ENCODE peak calls at places on chromosomes 4 and X, in four cellular contexts. Y is H1, O is HepG2, X is GM12878. L is an unnamed sample.

GRCh38 chrX:133294126-133294525 is 76.0 kb upstream of the TFDP3 start:
- DNase-seq in O (no peak), X (no peak), Y (no peak), L (no peak)

GRCh38 chr4:72076562-72076961 is 44.8 kb downstream of the NPFFR2 start:
- DNase-seq in X (no peak), O (no peak), Y (no peak), L (no peak)

GRCh38 chr4:97994765-97995465 is 148.4 kb downstream of the STPG2 start:
- DNase-seq in O (no peak), X (no peak), Y (no peak), L (no peak)

GRCh38 chr4:3397128-3397527 is 44.6 kb upstream of the HGFAC start:
- DNase-seq in Y (no peak), O (no peak), X (no peak), L (no peak)

GRCh38 chrX:119063428-119063827 is 9.4 kb upstream of the CT47C1 start:
- DNase-seq in O (no peak), X (no peak), Y (no peak), L (no peak)

GRCh38 chr4:159944477-159944876 is 841.6 kb downstream of the RAPGEF2 start:
- DNase-seq in O (no peak), Y (no peak), X (no peak), L (no peak)

GRCh38 chr4:39730067-39730466 is 32.1 kb downstream of the UBE2K start:
- DNase-seq in O (peak; percentile 9), Y (no peak), X (no peak), L (no peak)

GRCh38 chr4:92014060-92014459 is 289.7 kb upstream of the GRID2 start:
- DNase-seq in X (no peak), O (peak; percentile 1), Y (no peak), L (no peak)

GRCh38 chr4:52573551-52573950 is 85.5 kb downstream of the USP46 start:
- DNase-seq in O (no peak), Y (no peak), X (no peak), L (no peak)

GRCh38 chr4:75344915-75345314 is 169.3 kb downstream of the RCHY1 start:
- DNase-seq in X (no peak), Y (no peak), O (no peak), L (no peak)

GRCh38 chr4:113978105-113978504 is 1.3 kb downstream of the ARSJ start:
- DNase-seq in X (no peak), O (no peak), Y (no peak), L (no peak)

GRCh38 chr4:113979973-113980615 is 647 bp upstream of the ARSJ start:
- DNase-seq in O (no peak), Y (peak; percentile 21), X (no peak), L (no peak)

GRCh38 chr4:113976937-113977855 is 2.3 kb downstream of the ARSJ start:
- DNase-seq in Y (no peak), X (no peak), O (no peak), L (no peak)

GRCh38 chr4:113979157-113979972 is at the start of gene ARSJ:
- DNase-seq in X (no peak), Y (peak; percentile 25), O (no peak), L (no peak)

GRCh38 chr4:113978561-113979156 is 788 bp downstream of the ARSJ start:
- DNase-seq in O (no peak), Y (no peak), X (no peak), L (no peak)
- H3K4me3 ChIP-seq in O (no peak overlapping the region), Y (peak overlapping the region; percentile 85), X (no peak overlapping the region), L (peak overlapping the region; percentile 78)

GRCh38 chr4:153603835-153604234 is 80.2 kb upstream of the TLR2 start:
- DNase-seq in Y (no peak), O (no peak), X (no peak), L (no peak)
- TF ChIP-seq YY1 in Y (no peak), O (no peak), X (no peak), L (no peak)

GRCh38 chrX:40389555-40389954 is 191.2 kb upstream of the ATP6AP2 start:
- DNase-seq in O (no peak), Y (no peak), X (no peak), L (no peak)
- TF ChIP-seq SUZ12 in O (no peak), Y (no peak), X (no peak), L (no peak)

GRCh38 chrX:9343971-9344370 is 120.9 kb upstream of the TBL1X start:
- DNase-seq in O (no peak), Y (no peak), X (no peak), L (no peak)

GRCh38 chrX:9339603-9340569 is 125.0 kb upstream of the TBL1X start:
- DNase-seq in X (no peak), Y (no peak), O (no peak), L (no peak)

GRCh38 chrX:9342581-9343051 is 122.2 kb upstream of the TBL1X start:
- DNase-seq in X (no peak), O (peak; percentile 29), Y (peak; percentile 46), L (peak; percentile 76)

GRCh38 chrX:9340619-9341304 is 124.1 kb upstream of the TBL1X start:
- DNase-seq in O (no peak), X (peak; percentile 5), Y (no peak), L (no peak)

DNA sequence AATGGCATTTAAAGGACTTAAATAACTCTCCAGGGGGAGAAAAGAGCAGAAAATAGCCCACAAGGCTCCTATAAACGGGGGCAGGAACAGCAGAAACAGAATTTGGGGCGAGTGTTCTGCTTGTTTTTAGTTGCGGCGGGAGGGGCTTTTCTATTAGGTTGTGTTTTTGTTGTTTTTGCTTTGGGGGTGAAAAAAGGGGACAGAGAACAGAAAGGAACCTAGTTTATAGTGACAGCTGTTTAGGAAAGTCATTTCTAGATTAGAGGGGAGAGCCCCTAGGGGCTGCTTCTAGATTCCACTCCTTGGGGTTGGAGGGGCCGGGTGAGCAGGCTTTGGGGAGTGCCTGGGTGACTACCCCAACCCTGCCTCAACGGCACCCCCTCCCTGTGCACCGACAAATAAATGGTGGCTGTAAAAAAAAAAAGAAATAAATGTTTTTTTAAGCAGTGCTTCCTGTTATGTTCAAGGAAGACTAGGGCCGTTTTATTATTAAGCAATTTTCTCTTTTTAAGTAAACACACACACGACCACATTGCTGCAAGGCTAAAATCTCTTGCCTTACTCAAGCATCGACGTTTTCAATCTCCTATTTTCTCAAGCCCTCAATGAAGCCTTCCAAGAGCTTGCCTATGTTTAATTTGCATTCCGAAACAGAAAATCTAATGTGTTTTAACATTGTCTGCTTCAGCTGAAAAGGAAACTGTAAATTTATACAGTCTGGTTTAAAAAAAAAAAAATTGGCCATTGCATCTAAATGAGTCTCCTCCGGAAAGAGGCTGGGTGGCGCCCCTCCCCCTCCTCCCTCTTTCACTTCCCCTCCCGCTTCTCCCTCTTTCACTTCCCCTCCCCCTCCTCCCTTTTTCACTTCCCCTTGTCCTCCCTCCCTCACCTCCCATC is 123.3 kb upstream of the TBL1X start:
- DNase-seq in X (peak; percentile 53), Y (no peak), O (no peak), L (no peak)
- H3K4me3 ChIP-seq in X (no peak overlapping the region), Y (no peak overlapping the region), O (peak overlapping the region; percentile 28), L (no peak overlapping the region)

GRCh38 chr4:93852680-93853079 is 24.1 kb downstream of the ATOH1 start:
- DNase-seq in Y (no peak), O (no peak), X (no peak), L (no peak)
- TF ChIP-seq YY1 in Y (no peak), O (no peak), X (no peak), L (no peak)

DNA sequence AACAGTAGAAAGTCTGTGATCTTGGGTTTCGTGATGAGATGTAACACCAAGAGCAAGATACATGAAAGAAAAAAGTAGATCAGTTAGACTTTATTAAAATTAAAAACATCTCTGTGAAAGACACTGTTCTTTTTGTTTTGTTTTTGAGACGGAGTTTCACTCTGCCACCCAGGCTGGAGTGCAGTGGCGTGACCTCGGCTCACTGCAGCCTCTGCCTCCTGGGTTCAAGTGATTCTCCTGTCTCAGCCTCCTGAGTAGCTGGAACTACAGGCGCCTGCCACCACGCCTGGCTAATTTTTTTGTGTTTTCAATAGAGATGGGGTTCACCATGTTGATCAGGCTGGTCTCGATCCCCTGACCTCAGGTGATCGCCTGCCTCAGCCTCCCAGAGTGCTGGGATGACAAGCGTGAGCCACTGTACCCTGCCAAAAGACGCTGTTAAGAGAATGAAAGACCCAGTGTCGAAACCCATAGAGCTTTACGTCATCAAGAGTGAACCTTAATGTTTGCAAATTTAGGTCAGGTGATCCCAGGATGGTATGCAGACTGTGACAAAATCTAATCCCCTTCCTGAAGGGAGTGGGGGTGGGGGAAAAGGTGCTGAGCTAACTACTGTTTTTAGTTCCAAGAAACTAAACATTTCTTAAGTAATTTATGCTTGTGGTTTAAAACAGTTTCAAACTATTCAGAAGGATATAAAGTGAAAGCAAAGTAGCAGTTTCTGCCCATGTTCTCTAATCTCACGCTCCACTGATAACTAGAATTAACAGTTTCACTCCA is 8.0 kb downstream of the OFD1 start:
- DNase-seq in O (peak; percentile 21), Y (no peak), X (peak; percentile 91), L (no peak)
- TF ChIP-seq SUZ12 in O (no peak), Y (no peak), X (no peak), L (no peak)